ENCODE peak calls at places on chromosomes 12 and 14, in nine cellular contexts. G is cardiac muscle cell; L is CD8-positive, alpha-beta T cell; X is astrocyte; K is heart left ventricle; T is body of pancreas; A is RWPE2; D is heart right ventricle; M is right lobe of liver. H is an unnamed sample. For H3K36me3, the result is how much of the 10 kb centered on the place peaks cover.

GRCh38 chr12:89278169-89278568 is 74.1 kb downstream of the DUSP6 start:
- DNase-seq in G (no peak), L (no peak), X (no peak), K (no peak), T (no peak), A (no peak), D (no peak), M (no peak), H (no peak)

GRCh38 chr14:77864580-77864979 is 64.7 kb downstream of the ADCK1 start:
- DNase-seq in G (no peak), L (no peak), X (no peak), K (no peak), T (no peak), A (no peak), D (no peak), M (no peak), H (no peak)

GRCh38 chr12:91565246-91565645 is 382.6 kb upstream of the DCN start:
- DNase-seq in G (peak), L (no peak), X (peak), K (no peak), T (no peak), A (no peak), D (no peak), M (no peak), H (no peak)

GRCh38 chr12:123882306-123882705 is 90.3 kb downstream of the CCDC92 start:
- DNase-seq in G (no peak), L (no peak), X (no peak), K (no peak), T (no peak), A (peak), D (no peak), M (no peak), H (no peak)

GRCh38 chr12:28104893-28105864 is 85.1 kb upstream of the CCDC91 start:
- DNase-seq in G (peak), L (no peak), X (peak), K (no peak), T (no peak), A (no peak), D (no peak), M (no peak), H (no peak)

GRCh38 chr12:10722502-10722904 is 620 bp downstream of the YBX3 start:
- DNase-seq in G (peak), L (peak), X (peak), K (peak), T (peak), A (peak), D (peak), M (peak), H (peak)

GRCh38 chr12:96359328-96359727 is 40.9 kb downstream of the CDK17 start:
- DNase-seq in G (no peak), L (no peak), X (no peak), K (no peak), T (no peak), A (no peak), D (no peak), M (no peak), H (no peak)

GRCh38 chr12:9064815-9065606 is 50.7 kb downstream of the A2M start:
- DNase-seq in G (peak), L (no peak), X (peak), K (peak), T (peak), A (peak), D (peak), M (peak), H (peak)

GRCh38 chr14:100525615-100526014 is 61.6 kb downstream of the BEGAIN start:
- DNase-seq in G (no peak), L (peak), X (no peak), K (no peak), T (no peak), A (peak), D (no peak), M (no peak), H (no peak)

GRCh38 chr12:88448337-88448944 is 131.8 kb downstream of the KITLG start:
- DNase-seq in G (no peak), L (no peak), X (no peak), K (no peak), T (no peak), A (no peak), D (no peak), M (no peak), H (no peak)

GRCh38 chr14:92651106-92651792 is 97.2 kb downstream of the LGMN start:
- DNase-seq in G (peak), L (peak), X (no peak), K (no peak), T (no peak), A (no peak), D (no peak), M (peak), H (peak)

GRCh38 chr14:22466520-22466919 is 122.5 kb downstream of the DAD1 start:
- DNase-seq in G (no peak), L (no peak), X (peak), K (no peak), T (no peak), A (no peak), D (no peak), M (no peak), H (no peak)

GRCh38 chr14:52906141-52906601 is 44.7 kb downstream of the FERMT2 start:
- DNase-seq in G (peak), L (no peak), X (peak), K (no peak), T (no peak), A (no peak), D (no peak), M (no peak), H (no peak)

GRCh38 chr14:27008187-27008586 is 410.4 kb upstream of the NOVA1 start:
- DNase-seq in G (no peak), L (no peak), X (no peak), K (no peak), T (no peak), A (no peak), D (no peak), M (no peak), H (no peak)

GRCh38 chr12:19150273-19150895 is 20.9 kb downstream of the PLEKHA5 start:
- DNase-seq in G (peak), L (no peak), X (peak), K (peak), T (no peak), A (no peak), D (no peak), M (no peak), H (no peak)

GRCh38 chr12:55720071-55720564 is at the start of gene RDH5:
- DNase-seq in G (peak), L (no peak), X (peak), K (no peak), T (peak), A (no peak), D (peak), M (peak), H (no peak)

GRCh38 chr14:92209141-92209540 is 87.4 kb downstream of the CPSF2 start:
- DNase-seq in G (no peak), L (no peak), X (no peak), K (no peak), T (no peak), A (no peak), D (no peak), M (no peak), H (no peak)

GRCh38 chr14:36976571-36977023 is 195.8 kb downstream of the SLC25A21 start:
- DNase-seq in G (no peak), L (no peak), X (peak), K (no peak), T (no peak), A (no peak), D (no peak), M (no peak), H (no peak)

GRCh38 chr14:100710391-100711116 is 16.1 kb upstream of the DLK1 start:
- DNase-seq in G (no peak), L (no peak), X (no peak), K (no peak), T (no peak), A (no peak), D (no peak), M (no peak), H (no peak)

GRCh38 chr14:94461526-94462218 is 9.1 kb upstream of the SERPINA11 start:
- DNase-seq in G (no peak), L (no peak), X (peak), K (no peak), T (no peak), A (no peak), D (no peak), M (no peak), H (no peak)

GRCh38 chr14:104131968-104132732 is 6.2 kb upstream of the KIF26A start:
- DNase-seq in G (no peak), L (no peak), X (no peak), K (no peak), T (no peak), A (peak), D (no peak), M (peak), H (no peak)

GRCh38 chr12:105204916-105205315 is 31.1 kb downstream of the APPL2 start:
- DNase-seq in G (peak), L (no peak), X (peak), K (no peak), T (no peak), A (no peak), D (no peak), M (no peak), H (no peak)

GRCh38 chr14:101557811-101558738 is 3.2 kb upstream of the DIO3 start:
- DNase-seq in G (peak), L (no peak), X (no peak), K (no peak), T (peak), A (no peak), D (no peak), M (peak), H (peak)

GRCh38 chr12:51887476-51888315 is at the start of gene ANKRD33:
- DNase-seq in G (peak), L (no peak), X (no peak), K (no peak), T (peak), A (peak), D (no peak), M (peak), H (no peak)

GRCh38 chr14:39107624-39108023 is 4.6 kb upstream of the SEC23A start:
- DNase-seq in G (peak), L (no peak), X (peak), K (no peak), T (no peak), A (no peak), D (no peak), M (no peak), H (no peak)

GRCh38 chr14:105317546-105317945 is 3.0 kb downstream of the PACS2 start:
- DNase-seq in G (peak), L (no peak), X (peak), K (no peak), T (peak), A (peak), D (no peak), M (no peak), H (no peak)

GRCh38 chr14:95156765-95157194 is 549 bp downstream of the DICER1 start:
- DNase-seq in G (peak), L (peak), X (peak), K (peak), T (peak), A (peak), D (peak), M (peak), H (peak)

GRCh38 chr12:44774815-44775411 is 101.2 kb downstream of the NELL2 start:
- DNase-seq in G (peak), L (peak), X (no peak), K (no peak), T (peak), A (no peak), D (no peak), M (no peak), H (no peak)

GRCh38 chr12:13223941-13224340 is 27.4 kb downstream of the EMP1 start:
- DNase-seq in G (peak), L (no peak), X (peak), K (no peak), T (no peak), A (no peak), D (no peak), M (no peak), H (no peak)

GRCh38 chr14:95432152-95433093 is 84.0 kb downstream of the SYNE3 start:
- DNase-seq in G (peak), L (no peak), X (no peak), K (peak), T (peak), A (no peak), D (peak), M (peak), H (no peak)

GRCh38 chr14:76201162-76201561 is 49.4 kb downstream of the GPATCH2L start:
- DNase-seq in G (peak), L (no peak), X (peak), K (no peak), T (no peak), A (no peak), D (no peak), M (no peak), H (no peak)

GRCh38 chr12:5439333-5439732 is 7.4 kb downstream of the NTF3 start:
- DNase-seq in G (no peak), L (no peak), X (no peak), K (no peak), T (no peak), A (no peak), D (no peak), M (no peak), H (no peak)

GRCh38 chr14:104935026-104935650 is 10.5 kb downstream of the PLD4 start:
- DNase-seq in G (no peak), L (no peak), X (no peak), K (no peak), T (peak), A (peak), D (no peak), M (no peak), H (no peak)

GRCh38 chr12:47634127-47634526 is 71.7 kb downstream of the RPAP3 start:
- DNase-seq in G (no peak), L (no peak), X (no peak), K (no peak), T (no peak), A (no peak), D (no peak), M (no peak), H (no peak)

GRCh38 chr12:106511365-106511764 is 71.4 kb upstream of the RFX4 start:
- DNase-seq in G (no peak), L (no peak), X (no peak), K (no peak), T (no peak), A (no peak), D (no peak), M (no peak), H (no peak)

GRCh38 chr12:64931981-64932380 is 107.5 kb downstream of the TBC1D30 start:
- DNase-seq in G (no peak), L (no peak), X (no peak), K (no peak), T (no peak), A (no peak), D (no peak), M (no peak), H (no peak)

GRCh38 chr12:100165356-100165755 is 22.7 kb upstream of the BLTP3B start:
- DNase-seq in G (no peak), L (no peak), X (no peak), K (no peak), T (no peak), A (no peak), D (no peak), M (no peak), H (no peak)

GRCh38 chr12:122125452-122126341 is 47.1 kb downstream of the MLXIP start:
- DNase-seq in G (no peak), L (no peak), X (no peak), K (no peak), T (no peak), A (no peak), D (no peak), M (peak), H (peak)

GRCh38 chr12:42946776-42947435 is 357.4 kb upstream of the PRICKLE1 start:
- DNase-seq in G (no peak), L (no peak), X (peak), K (no peak), T (no peak), A (no peak), D (no peak), M (no peak), H (no peak)

GRCh38 chr14:64561631-64562030 is 11.9 kb downstream of the PPP1R36 start:
- DNase-seq in G (no peak), L (no peak), X (no peak), K (no peak), T (no peak), A (no peak), D (no peak), M (no peak), H (no peak)

GRCh38 chr14:64563696-64564095 is 13.9 kb downstream of the PPP1R36 start:
- DNase-seq in G (no peak), L (no peak), X (peak), K (no peak), T (no peak), A (no peak), D (no peak), M (no peak), H (no peak)

GRCh38 chr14:64569108-64570045 is 19.6 kb downstream of the PPP1R36 start:
- DNase-seq in G (peak), L (no peak), X (peak), K (peak), T (peak), A (no peak), D (peak), M (no peak), H (no peak)

GRCh38 chr14:64562432-64562831 is 12.7 kb downstream of the PPP1R36 start:
- DNase-seq in G (no peak), L (no peak), X (no peak), K (no peak), T (no peak), A (no peak), D (no peak), M (no peak), H (no peak)

GRCh38 chr14:64566651-64567122 is 16.9 kb downstream of the PPP1R36 start:
- DNase-seq in G (peak), L (no peak), X (no peak), K (no peak), T (no peak), A (no peak), D (no peak), M (no peak), H (no peak)
- H3K27ac ChIP-seq in G (peak), L (no peak), X (no peak), K (peak), T (no peak), A (no peak), D (no peak), M (no peak), H (no peak)

GRCh38 chr12:128829870-128830504 is 6.2 kb upstream of the SLC15A4 start:
- DNase-seq in G (no peak), L (no peak), X (no peak), K (no peak), T (no peak), A (no peak), D (no peak), M (no peak), H (peak)
- H3K4me3 ChIP-seq in G (no peak), L (no peak), X (no peak), K (no peak), T (no peak), A (no peak), D (no peak), M (no peak), H (no peak)

GRCh38 chr12:109247831-109248654 is 61.0 kb downstream of the FOXN4 start:
- DNase-seq in G (no peak), L (no peak), X (no peak), K (no peak), T (peak), A (no peak), D (no peak), M (peak), H (no peak)
- H3K36me3 ChIP-seq in G (half or more), L (under half), X (under half), K (under half), T (under half), A (under half), D (half or more), M (half or more), H (half or more)

GRCh38 chr14:59281613-59282012 is 93.1 kb downstream of the DAAM1 start:
- DNase-seq in G (peak), L (no peak), X (peak), K (no peak), T (no peak), A (no peak), D (no peak), M (no peak), H (no peak)

GRCh38 chr14:59283380-59283779 is 94.9 kb downstream of the DAAM1 start:
- DNase-seq in G (peak), L (no peak), X (peak), K (no peak), T (no peak), A (no peak), D (no peak), M (no peak), H (no peak)

GRCh38 chr14:59280961-59281360 is 92.5 kb downstream of the DAAM1 start:
- DNase-seq in G (no peak), L (no peak), X (no peak), K (no peak), T (no peak), A (no peak), D (no peak), M (no peak), H (no peak)

GRCh38 chr14:59278111-59278510 is 89.6 kb downstream of the DAAM1 start:
- DNase-seq in G (peak), L (no peak), X (peak), K (no peak), T (no peak), A (peak), D (no peak), M (no peak), H (no peak)

GRCh38 chr14:59282366-59282765 is 93.9 kb downstream of the DAAM1 start:
- DNase-seq in G (peak), L (no peak), X (peak), K (no peak), T (no peak), A (no peak), D (no peak), M (no peak), H (no peak)
- H3K27ac ChIP-seq in G (no peak), L (no peak), X (no peak), K (no peak), T (no peak), A (peak), D (no peak), M (no peak), H (no peak)

H was measured in lower lobe of right lung.